ENCODE peak calls at places on chromosomes 1 and 21, in five cellular contexts. D is fibroblast of lung, Q is HepG2, Z is Karpas-422, R is Panc1. O is an unnamed sample.
A peak's percentile ranks its signal among the peaks of the same experiment; 100 is the strongest.

GRCh38 chr1:23428136-23428905 is 3.8 kb upstream of the TCEA3 start:
- DNase-seq in Q (no peak), R (no peak), D (no peak), Z (no peak), O (no peak)

GRCh38 chr21:32534113-32534512 is 51.2 kb downstream of the TCP10L start:
- DNase-seq in Q (no peak), R (no peak), D (no peak), Z (no peak), O (no peak)

GRCh38 chr1:218705911-218706893 is 361.1 kb downstream of the TGFB2 start:
- DNase-seq in R (peak; percentile 96), Q (peak; percentile 72), D (peak; percentile 84), Z (no peak), O (no peak)

GRCh38 chr21:28822882-28823335 is 169.8 kb downstream of the LTN1 start:
- DNase-seq in Q (peak; percentile 3), R (no peak), D (peak; percentile 84), Z (no peak), O (no peak)

GRCh38 chr1:47772281-47772680 is 224.9 kb downstream of the TRABD2B start:
- DNase-seq in Z (no peak), D (no peak), Q (no peak), R (no peak), O (no peak)

GRCh38 chr1:217048104-217048707 is 325.0 kb upstream of the ESRRG start:
- DNase-seq in Z (peak; percentile 80), Q (no peak), R (no peak), D (no peak), O (peak; percentile 16)

GRCh38 chr1:235052067-235053008 is 76.3 kb downstream of the TOMM20 start:
- DNase-seq in R (no peak), D (no peak), Q (no peak), Z (no peak), O (no peak)

GRCh38 chr1:17929224-17929623 is 174.1 kb downstream of the ACTL8 start:
- DNase-seq in R (no peak), Z (no peak), D (no peak), Q (no peak), O (no peak)

GRCh38 chr1:116288201-116288598 is 84.8 kb upstream of the ATP1A1 start:
- DNase-seq in R (no peak), D (no peak), Q (no peak), Z (peak; percentile 62), O (peak; percentile 80)

GRCh38 chr1:160194737-160195059 is 4.3 kb downstream of the CASQ1 start:
- DNase-seq in R (no peak), D (no peak), Z (no peak), Q (no peak), O (no peak)

GRCh38 chr1:98325646-98326441 is 335.7 kb upstream of the SNX7 start:
- DNase-seq in D (peak; percentile 92), Q (peak; percentile 2), R (no peak), Z (no peak), O (no peak)

GRCh38 chr1:231694465-231695077 is 68.0 kb downstream of the DISC1 start:
- DNase-seq in R (no peak), Z (no peak), D (no peak), Q (no peak), O (no peak)

GRCh38 chr1:159999204-159999603 is 32.6 kb downstream of the PIGM start:
- DNase-seq in R (no peak), D (no peak), Q (no peak), Z (peak; percentile 16), O (no peak)

GRCh38 chr1:101185421-101185820 is 51.4 kb upstream of the S1PR1 start:
- DNase-seq in Z (no peak), D (no peak), Q (no peak), R (no peak), O (no peak)

GRCh38 chr21:37593740-37594471 is 227.3 kb downstream of the DYRK1A start:
- DNase-seq in D (no peak), Z (no peak), R (no peak), Q (no peak), O (no peak)

GRCh38 chr1:219201656-219202055 is 28.0 kb downstream of the LYPLAL1 start:
- DNase-seq in Z (no peak), D (peak; percentile 37), R (no peak), Q (no peak), O (no peak)

GRCh38 chr1:197838836-197839235 is 63.6 kb upstream of the DENND1B start:
- DNase-seq in Q (no peak), R (no peak), D (peak; percentile 63), Z (no peak), O (no peak)

GRCh38 chr1:61121631-61122030 is 39.3 kb downstream of the NFIA start:
- DNase-seq in Q (no peak), Z (no peak), R (no peak), D (no peak), O (no peak)

GRCh38 chr1:175385316-175385715 is 192.7 kb upstream of the KIAA0040 start:
- DNase-seq in Z (no peak), R (no peak), Q (no peak), D (no peak), O (no peak)

GRCh38 chr1:37890378-37891014 is 31.1 kb upstream of the MTF1 start:
- DNase-seq in Z (peak; percentile 83), R (peak; percentile 28), Q (peak; percentile 75), D (peak; percentile 49), O (peak; percentile 75)

GRCh38 chr1:154448271-154448905 is 43.2 kb downstream of the IL6R start:
- DNase-seq in D (no peak), Q (no peak), Z (no peak), R (no peak), O (no peak)

GRCh38 chr1:13996334-13996733 is 296.3 kb downstream of the PRDM2 start:
- DNase-seq in D (no peak), Q (no peak), Z (no peak), R (no peak), O (no peak)

GRCh38 chr1:214764502-214764901 is 161.5 kb downstream of the CENPF start:
- DNase-seq in Z (peak; percentile 44), R (no peak), Q (no peak), D (no peak), O (no peak)

GRCh38 chr1:81717230-81717629 is 83.5 kb upstream of the ADGRL2 start:
- DNase-seq in Z (no peak), D (peak; percentile 15), Q (no peak), R (no peak), O (no peak)

GRCh38 chr1:44361478-44361877 is 6.4 kb upstream of the ERI3 start:
- DNase-seq in Z (no peak), Q (no peak), R (no peak), D (no peak), O (no peak)

GRCh38 chr1:110203021-110203661 is 7.0 kb upstream of the KCNC4 start:
- DNase-seq in R (no peak), Z (peak; percentile 89), Q (peak; percentile 50), D (peak; percentile 71), O (peak; percentile 75)

GRCh38 chr1:155981266-155982088 is 3.1 kb upstream of the ARHGEF2 start:
- DNase-seq in Q (peak; percentile 54), R (no peak), D (peak; percentile 90), Z (peak; percentile 87), O (peak; percentile 79)

GRCh38 chr1:58430355-58431335 is 115.9 kb downstream of the OMA1 start:
- DNase-seq in R (no peak), Q (no peak), Z (no peak), D (no peak), O (no peak)

GRCh38 chr1:30852026-30852425 is 56.5 kb downstream of the SDC3 start:
- DNase-seq in D (peak; percentile 48), Z (no peak), R (no peak), Q (no peak), O (no peak)

DNA sequence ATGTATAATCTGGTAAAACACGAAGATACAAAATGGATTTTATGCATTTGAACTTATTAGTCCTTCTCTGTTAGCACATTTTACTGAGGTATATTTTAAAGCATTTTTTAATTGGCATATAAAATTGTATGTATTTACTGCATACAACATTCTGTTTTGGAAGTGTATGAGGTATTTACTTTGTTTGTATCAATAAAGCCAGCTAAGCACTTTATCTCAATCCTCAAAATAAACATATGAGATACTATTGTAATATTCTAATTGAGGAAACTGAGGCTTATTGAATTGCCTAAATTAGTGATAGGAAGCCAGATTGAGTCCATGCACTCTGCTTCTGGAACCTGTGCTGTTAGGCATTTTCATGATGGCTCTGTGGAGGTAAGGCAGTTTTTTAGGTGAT is 65.6 kb downstream of the MTR start:
- DNase-seq in R (no peak), Z (no peak), D (no peak), Q (no peak), O (no peak)
- H3K36me3 ChIP-seq in R (peaks cover 5% of the 10 kb centered on the region), Z (peaks cover 50% of the 10 kb centered on the region), D (peaks cover 3% of the 10 kb centered on the region), Q (peaks cover 14% of the 10 kb centered on the region), O (peaks cover 94% of the 10 kb centered on the region)

DNA sequence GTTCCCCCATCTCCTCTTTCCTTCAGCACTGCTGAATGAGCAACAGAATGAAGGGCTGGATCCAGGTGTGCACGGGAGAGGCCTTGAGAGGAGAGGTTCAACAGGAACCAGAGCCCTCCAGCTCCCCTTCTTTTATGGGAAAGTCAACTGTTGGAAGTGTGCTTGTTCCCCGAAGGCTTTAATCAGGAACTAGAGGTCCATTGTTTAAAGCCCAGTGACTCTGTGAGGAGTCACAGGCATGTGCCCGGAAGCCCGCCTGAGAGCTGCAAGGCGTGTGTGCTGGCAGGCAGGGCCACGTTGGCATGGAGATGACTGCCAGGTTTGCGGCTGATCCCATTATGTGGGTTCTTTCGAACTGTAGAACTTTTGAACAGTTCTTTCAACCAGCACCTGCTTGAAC is 3.2 kb downstream of the BACE2 start:
- DNase-seq in D (no peak), R (no peak), Q (no peak), Z (no peak), O (no peak)
- H3K4me1 ChIP-seq in D (peaks cover 2% of the 10 kb centered on the region), R (peaks cover 6% of the 10 kb centered on the region), Q (no peaks in the 10 kb centered on the region), Z (no peaks in the 10 kb centered on the region), O (no peaks in the 10 kb centered on the region)

DNA sequence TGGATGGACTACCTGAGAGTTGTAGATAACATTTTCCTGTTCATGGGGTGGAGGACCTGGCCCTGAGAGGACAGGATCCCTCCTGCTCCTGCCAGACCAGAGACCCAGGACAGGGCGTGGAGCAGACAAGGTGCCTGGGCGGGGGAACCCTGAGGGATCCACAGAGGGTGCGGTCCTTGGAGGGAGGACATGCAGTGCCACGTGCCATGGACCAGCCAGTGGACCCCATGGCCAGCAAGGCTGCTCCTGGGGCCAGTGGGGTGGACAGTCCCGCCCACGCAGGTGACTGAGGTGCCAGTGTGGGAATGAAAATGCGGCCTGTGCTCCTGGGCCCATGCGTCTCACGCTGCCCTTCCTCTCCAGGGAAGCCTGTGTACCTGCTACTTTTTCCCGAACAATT is 3.6 kb downstream of the RER1 start:
- DNase-seq in R (no peak), Q (no peak), Z (no peak), D (no peak), O (no peak)
- H3K36me3 ChIP-seq in R (peaks cover 14% of the 10 kb centered on the region), Q (peaks cover 25% of the 10 kb centered on the region), Z (peaks cover 15% of the 10 kb centered on the region), D (peaks cover 32% of the 10 kb centered on the region), O (peaks cover 74% of the 10 kb centered on the region)

DNA sequence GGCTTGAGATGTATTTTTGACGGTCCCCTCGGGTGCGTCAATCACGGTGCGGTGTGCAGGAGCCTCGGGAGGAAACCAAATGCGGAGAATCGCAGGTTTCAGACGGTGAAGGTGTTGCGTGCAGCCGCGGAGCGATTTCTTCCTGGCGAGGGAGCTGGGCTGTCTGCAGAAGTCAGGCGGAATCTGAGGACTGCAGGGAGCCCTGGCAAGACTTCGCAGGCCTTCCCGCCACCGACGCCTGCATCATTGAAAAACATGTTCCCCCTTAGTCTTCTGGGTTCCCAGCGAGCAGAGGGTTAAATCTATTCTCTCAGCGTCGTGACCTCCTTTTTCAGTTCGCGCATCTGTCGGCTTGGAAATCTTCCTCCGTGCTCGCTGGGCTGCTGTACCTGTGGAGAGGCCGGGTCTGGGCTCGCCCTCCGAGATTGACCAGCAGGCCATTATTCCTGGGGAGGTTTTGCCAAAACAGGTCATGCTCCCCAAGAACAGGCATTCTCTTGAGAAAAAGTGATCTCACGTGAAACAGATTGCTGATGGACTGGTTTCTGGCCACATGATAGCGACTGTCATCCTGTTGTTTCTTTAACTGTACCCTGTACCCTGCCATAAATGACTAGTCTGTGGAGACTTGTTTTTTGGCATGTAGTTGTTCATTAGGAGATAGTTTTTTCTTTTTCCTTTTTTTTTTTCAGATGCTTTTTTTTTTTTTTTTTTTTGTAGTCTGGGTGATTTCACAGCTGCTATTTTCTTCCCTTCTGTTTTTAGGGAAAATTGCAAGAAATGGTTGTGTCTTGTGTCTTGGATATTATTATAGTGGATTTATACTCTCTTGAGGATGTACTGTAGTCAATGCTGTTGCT is 897 bp downstream of the EPB41 start:
- DNase-seq in D (peak; percentile 54), R (no peak), Z (peak; percentile 48), Q (peak; percentile 45), O (peak; percentile 63)
- H3K4me1 ChIP-seq in D (no peaks in the 10 kb centered on the region), R (peaks cover 4% of the 10 kb centered on the region), Z (peaks cover 22% of the 10 kb centered on the region), Q (peaks cover 43% of the 10 kb centered on the region), O (peaks cover 23% of the 10 kb centered on the region)